ENCODE peak calls at places on chromosomes 7 and 10, in seven cellular contexts. V is MM.1S, I is WTC11, C is IMR-90, P is osteocyte, X is mammary epithelial cell, F is WERI-Rb-1. M is an unnamed sample.

GRCh38 chr10:7260412-7260900 is 150.4 kb downstream of the SFMBT2 start:
- DNase-seq in V (peak), I (peak), C (peak), P (no peak), X (peak), F (no peak), M (peak)

GRCh38 chr10:81081887-81082620 is 544.4 kb downstream of the SH2D4B start:
- DNase-seq in V (peak), I (peak), C (peak), P (no peak), X (peak), F (no peak), M (peak)

GRCh38 chr10:16904619-16905018 is 87.4 kb upstream of the RSU1 start:
- DNase-seq in V (no peak), I (no peak), C (peak), P (no peak), X (no peak), F (no peak), M (no peak)

GRCh38 chr10:126247454-126247975 is 140.8 kb downstream of the ADAM12 start:
- DNase-seq in V (no peak), I (no peak), C (peak), P (no peak), X (peak), F (no peak), M (no peak)

GRCh38 chr7:27277628-27278027 is 35.0 kb downstream of the EVX1 start:
- DNase-seq in V (no peak), I (no peak), C (peak), P (no peak), X (peak), F (no peak), M (no peak)

GRCh38 chr7:99631311-99632109 is 14.8 kb downstream of the ZSCAN25 start:
- DNase-seq in V (no peak), I (peak), C (peak), P (no peak), X (peak), F (no peak), M (no peak)

GRCh38 chr7:94374231-94374630 is 20.5 kb upstream of the COL1A2 start:
- DNase-seq in V (no peak), I (peak), C (peak), P (peak), X (peak), F (peak), M (no peak)

GRCh38 chr7:103446046-103446520 is at the start of gene SLC26A5:
- DNase-seq in V (peak), I (peak), C (no peak), P (no peak), X (peak), F (peak), M (peak)

GRCh38 chr10:71667374-71667750 is 52.2 kb downstream of the C10orf105 start:
- DNase-seq in V (no peak), I (no peak), C (no peak), P (no peak), X (no peak), F (no peak), M (peak)

GRCh38 chr7:75772081-75773077 is at the start of gene CCL26:
- DNase-seq in V (no peak), I (no peak), C (peak), P (no peak), X (peak), F (no peak), M (no peak)

GRCh38 chr10:43824934-43825333 is 176.3 kb upstream of the ZNF32 start:
- DNase-seq in V (no peak), I (no peak), C (peak), P (no peak), X (no peak), F (no peak), M (no peak)

GRCh38 chr10:5297466-5297865 is 67.3 kb upstream of the UCN3 start:
- DNase-seq in V (peak), I (no peak), C (no peak), P (no peak), X (peak), F (no peak), M (no peak)

GRCh38 chr7:17646181-17646956 is 293.9 kb downstream of the SNX13 start:
- DNase-seq in V (no peak), I (no peak), C (peak), P (no peak), X (peak), F (no peak), M (no peak)

GRCh38 chr10:102114861-102115618 is 5.1 kb downstream of the LDB1 start:
- DNase-seq in V (peak), I (peak), C (peak), P (peak), X (peak), F (peak), M (peak)

GRCh38 chr7:4612939-4613841 is 68.9 kb upstream of the FOXK1 start:
- DNase-seq in V (no peak), I (peak), C (peak), P (no peak), X (peak), F (no peak), M (no peak)

GRCh38 chr7:10998984-10999757 is 25.5 kb downstream of the PHF14 start:
- DNase-seq in V (no peak), I (no peak), C (peak), P (no peak), X (no peak), F (no peak), M (no peak)

GRCh38 chr10:128305601-128306345 is 179.6 kb upstream of the MKI67 start:
- DNase-seq in V (no peak), I (no peak), C (no peak), P (no peak), X (no peak), F (no peak), M (no peak)

GRCh38 chr7:40845959-40846358 is 711.2 kb downstream of the SUGCT start:
- DNase-seq in V (no peak), I (no peak), C (no peak), P (no peak), X (no peak), F (no peak), M (no peak)

GRCh38 chr7:83468251-83468739 is 180.6 kb downstream of the SEMA3E start:
- DNase-seq in V (peak), I (peak), C (peak), P (peak), X (peak), F (no peak), M (peak)

GRCh38 chr7:12066561-12066960 is 144.5 kb upstream of the TMEM106B start:
- DNase-seq in V (no peak), I (no peak), C (peak), P (no peak), X (peak), F (no peak), M (no peak)

GRCh38 chr7:14507617-14508016 is 394.9 kb downstream of the DGKB start:
- DNase-seq in V (no peak), I (no peak), C (no peak), P (no peak), X (peak), F (no peak), M (no peak)

GRCh38 chr7:128665057-128665456 is 7.0 kb upstream of the GARIN1A start:
- DNase-seq in V (no peak), I (no peak), C (no peak), P (no peak), X (no peak), F (no peak), M (no peak)

GRCh38 chr10:78566216-78567135 is 502.3 kb upstream of the ZMIZ1 start:
- DNase-seq in V (no peak), I (no peak), C (no peak), P (no peak), X (no peak), F (no peak), M (no peak)

GRCh38 chr10:44995914-44996633 is 4.6 kb upstream of the ZNF22 start:
- DNase-seq in V (no peak), I (no peak), C (peak), P (no peak), X (no peak), F (no peak), M (no peak)

GRCh38 chr7:107972075-107972482 is 30.9 kb downstream of the LAMB1 start:
- DNase-seq in V (no peak), I (no peak), C (peak), P (no peak), X (no peak), F (no peak), M (no peak)

GRCh38 chr7:157870644-157871290 is 534.0 kb downstream of the DNAJB6 start:
- DNase-seq in V (no peak), I (no peak), C (no peak), P (no peak), X (no peak), F (no peak), M (no peak)

GRCh38 chr7:65444899-65445823 is 71.5 kb downstream of the ZNF92 start:
- DNase-seq in V (peak), I (no peak), C (no peak), P (no peak), X (no peak), F (no peak), M (no peak)

GRCh38 chr7:69906309-69906995 is 308.2 kb downstream of the AUTS2 start:
- DNase-seq in V (no peak), I (no peak), C (no peak), P (no peak), X (no peak), F (no peak), M (peak)

GRCh38 chr10:96988421-96988820 is 156.3 kb downstream of the LCOR start:
- DNase-seq in V (no peak), I (no peak), C (no peak), P (no peak), X (no peak), F (no peak), M (no peak)

GRCh38 chr7:38330861-38331709 is 57.6 kb upstream of the TARP start:
- DNase-seq in V (no peak), I (peak), C (no peak), P (no peak), X (no peak), F (peak), M (no peak)
- TF ChIP-seq CTCF in V (peak), I (peak), C (no peak), P (no peak), X (no peak), F (peak), M (no peak)

GRCh38 chr10:74419491-74420466 is 268.8 kb downstream of the ADK start:
- DNase-seq in V (peak), I (no peak), C (peak), P (no peak), X (peak), F (peak), M (peak)
- TF ChIP-seq CTCF in V (peak), I (peak), C (peak), P (peak), X (peak), F (no peak), M (no peak)

GRCh38 chr7:7329321-7329720 is 147.0 kb downstream of the C1GALT1 start:
- DNase-seq in V (no peak), I (no peak), C (no peak), P (no peak), X (peak), F (peak), M (no peak)

GRCh38 chr7:7333610-7334009 is 151.3 kb downstream of the C1GALT1 start:
- DNase-seq in V (no peak), I (no peak), C (no peak), P (no peak), X (no peak), F (no peak), M (no peak)

GRCh38 chr7:7331523-7331922 is 149.2 kb downstream of the C1GALT1 start:
- DNase-seq in V (no peak), I (no peak), C (no peak), P (no peak), X (no peak), F (peak), M (no peak)

GRCh38 chr7:7327423-7327822 is 145.1 kb downstream of the C1GALT1 start:
- DNase-seq in V (no peak), I (no peak), C (no peak), P (no peak), X (peak), F (peak), M (no peak)

GRCh38 chr7:7330997-7331396 is 148.7 kb downstream of the C1GALT1 start:
- DNase-seq in V (no peak), I (no peak), C (no peak), P (no peak), X (no peak), F (peak), M (no peak)
- TF ChIP-seq CTCF in V (peak), I (no peak), C (no peak), P (peak), X (no peak), F (peak), M (no peak)

DNA sequence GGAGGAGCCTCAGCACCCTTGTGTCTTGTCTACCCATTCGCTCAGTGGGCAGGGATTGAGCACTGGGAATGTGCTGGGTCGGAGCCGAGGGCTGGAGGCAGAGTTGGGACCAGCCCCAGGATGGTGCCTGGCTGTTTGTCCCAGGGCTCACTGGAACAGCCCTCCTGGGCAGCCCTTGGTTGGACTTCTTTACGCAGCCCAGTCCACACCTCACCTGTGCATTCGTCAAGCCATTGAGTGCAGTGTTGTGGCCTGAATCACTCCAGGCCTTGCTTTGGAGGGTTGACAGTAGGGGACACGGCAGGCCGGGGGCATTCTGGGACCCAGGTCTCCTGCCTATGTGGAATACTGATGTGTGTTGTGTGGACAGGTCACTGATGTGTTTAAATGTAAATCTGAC is 229.6 kb downstream of the MGMT start:
- DNase-seq in V (no peak), I (no peak), C (no peak), P (peak), X (no peak), F (no peak), M (no peak)
- TF ChIP-seq CTCF in V (no peak), I (no peak), C (no peak), P (no peak), X (no peak), F (no peak), M (no peak)

DNA sequence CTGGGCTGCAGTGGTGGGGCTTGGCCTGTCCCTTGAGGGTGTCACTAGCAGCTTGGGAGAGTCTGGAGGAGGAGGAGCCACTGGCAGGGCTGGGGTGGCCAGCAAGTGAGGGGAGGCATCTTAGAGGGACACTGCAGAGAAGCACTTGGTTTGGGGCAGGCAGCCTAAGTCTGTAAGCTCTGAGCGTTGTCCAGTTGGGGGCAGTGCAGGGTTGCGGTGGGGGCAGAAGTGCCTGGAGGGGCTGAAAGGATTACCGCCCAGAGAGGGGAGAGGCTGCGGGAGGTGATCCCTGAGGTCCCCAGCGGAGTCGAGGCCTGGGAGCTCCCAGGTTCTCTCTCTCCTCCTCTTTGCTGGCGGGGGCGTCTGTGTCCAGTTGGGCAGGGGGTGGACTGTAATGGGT is 7.4 kb downstream of the ADCYAP1R1 start:
- DNase-seq in V (no peak), I (peak), C (no peak), P (no peak), X (no peak), F (peak), M (no peak)
- TF ChIP-seq CTCF in V (no peak), I (no peak), C (no peak), P (no peak), X (no peak), F (peak), M (no peak)

DNA sequence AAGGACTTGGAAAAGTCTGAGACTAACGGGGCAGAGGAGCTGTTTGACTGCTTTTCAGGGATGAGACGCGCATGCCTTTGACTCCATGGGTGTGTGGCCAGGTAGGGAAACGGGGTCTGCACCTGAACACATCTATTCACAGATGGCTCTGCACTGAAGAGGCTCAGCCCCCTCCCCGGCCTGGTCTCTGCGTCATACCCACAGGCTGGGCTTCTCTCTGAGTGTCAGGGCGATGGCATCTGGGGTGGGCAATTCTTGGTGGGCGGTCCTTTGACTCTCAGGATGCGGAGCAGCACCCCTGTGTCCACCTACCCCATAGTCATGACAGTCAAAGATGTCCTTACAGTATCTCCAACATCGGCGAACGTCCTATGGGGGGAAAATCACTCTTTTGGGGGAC is 23.0 kb downstream of the PFKP start:
- DNase-seq in V (no peak), I (no peak), C (no peak), P (no peak), X (no peak), F (no peak), M (no peak)
- TF ChIP-seq CTCF in V (no peak), I (no peak), C (no peak), P (no peak), X (no peak), F (no peak), M (no peak)

GRCh38 chr7:73341877-73342276 is 13.9 kb downstream of the FKBP6 start:
- DNase-seq in V (no peak), I (no peak), C (peak), P (no peak), X (peak), F (no peak), M (no peak)

GRCh38 chr7:73340514-73340913 is 12.6 kb downstream of the FKBP6 start:
- DNase-seq in V (no peak), I (no peak), C (no peak), P (no peak), X (no peak), F (no peak), M (no peak)

GRCh38 chr7:73343671-73344380 is 15.9 kb downstream of the FKBP6 start:
- DNase-seq in V (no peak), I (no peak), C (no peak), P (no peak), X (no peak), F (no peak), M (no peak)

GRCh38 chr7:73345538-73345937 is 17.6 kb downstream of the FKBP6 start:
- DNase-seq in V (no peak), I (no peak), C (no peak), P (no peak), X (no peak), F (no peak), M (no peak)

GRCh38 chr7:73342645-73343044 is 14.7 kb downstream of the FKBP6 start:
- DNase-seq in V (no peak), I (no peak), C (peak), P (no peak), X (peak), F (no peak), M (no peak)
- TF ChIP-seq CTCF in V (no peak), I (no peak), C (peak), P (peak), X (peak), F (peak), M (no peak)

DNA sequence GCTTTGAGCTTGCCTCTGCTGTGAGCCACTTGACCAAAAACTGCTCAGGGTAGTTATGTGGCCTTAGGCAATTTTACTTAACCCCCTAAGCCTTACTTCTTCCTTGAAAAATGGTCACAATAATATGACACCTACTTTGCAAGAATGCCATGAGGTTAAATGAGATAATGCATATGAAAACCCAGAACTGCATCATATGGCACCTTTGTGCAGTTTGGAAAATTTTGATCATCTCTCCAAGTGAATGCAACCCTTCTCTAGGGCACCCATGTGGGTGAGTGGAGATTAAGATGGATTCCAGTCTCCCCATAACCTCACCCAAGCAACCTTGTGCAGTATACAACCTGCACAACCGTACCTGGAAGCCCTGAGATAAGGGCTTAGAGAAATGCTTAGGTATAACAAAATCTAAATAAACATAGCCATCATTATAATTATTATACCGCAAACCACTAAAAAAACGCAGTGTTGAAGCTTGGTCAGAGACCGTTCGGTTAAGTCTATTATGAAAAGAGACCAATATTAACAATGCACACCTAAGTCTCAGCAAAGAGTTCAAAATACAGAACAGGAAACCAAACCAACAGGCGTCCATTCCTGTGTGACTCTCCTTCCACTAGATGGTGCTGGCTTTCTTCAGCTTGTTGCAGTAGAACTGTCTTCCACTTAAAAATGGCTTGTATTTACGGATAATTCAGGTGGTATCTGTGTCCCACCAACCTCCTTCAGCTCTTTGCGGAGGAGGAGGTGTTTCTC is 21.0 kb upstream of the ASB15 start:
- DNase-seq in V (peak), I (no peak), C (peak), P (no peak), X (peak), F (peak), M (no peak)
- TF ChIP-seq CTCF in V (peak), I (no peak), C (peak), P (peak), X (peak), F (peak), M (peak)

DNA sequence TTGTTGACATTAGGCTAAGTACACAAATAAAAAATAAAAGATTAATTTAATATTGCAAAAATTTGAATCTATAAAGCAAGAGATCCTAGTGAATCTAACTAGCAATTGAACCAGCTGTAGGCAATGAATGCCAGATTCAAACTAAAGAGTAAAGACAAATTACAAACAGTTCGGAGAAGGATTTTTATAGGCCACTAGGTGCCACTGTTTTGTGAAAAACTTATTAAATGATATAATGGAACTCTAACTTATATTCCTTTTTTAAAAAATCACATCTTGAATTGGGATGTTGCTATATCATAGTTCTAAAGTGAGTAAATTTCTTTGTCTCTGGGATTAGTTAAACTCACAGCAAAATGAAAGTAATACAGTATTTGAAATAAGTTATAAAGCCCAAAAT is 39.1 kb upstream of the GNAI1 start:
- DNase-seq in V (peak), I (no peak), C (peak), P (no peak), X (no peak), F (no peak), M (no peak)
- TF ChIP-seq CTCF in V (peak), I (peak), C (peak), P (peak), X (peak), F (no peak), M (no peak)